ENCODE peak calls at places on chromosomes 4 and X, in five cellular contexts. A is PC-3, W is HCT116, G is neural progenitor cell, P is MM.1S. N is an unnamed sample.
A peak's percentile ranks its signal among the peaks of the same experiment; 100 is the strongest.

GRCh38 chr4:176443117-176443516 is 123.4 kb downstream of the SPCS3 start:
- DNase-seq in P (no peak), G (no peak), A (peak; percentile 89), W (peak; percentile 56), N (peak; percentile 92)

GRCh38 chrX:122092978-122093377 is 1045.6 kb downstream of the GLUD2 start:
- DNase-seq in G (no peak), A (no peak), P (no peak), W (no peak), N (no peak)

GRCh38 chrX:24842486-24842885 is 148.8 kb downstream of the POLA1 start:
- DNase-seq in G (no peak), P (no peak), W (no peak), A (no peak), N (no peak)

GRCh38 chrX:47815901-47816845 is 20.5 kb upstream of the ZNF81 start:
- DNase-seq in P (no peak), A (no peak), W (no peak), G (no peak), N (peak; percentile 4)

GRCh38 chr4:38015886-38016515 is 55.8 kb downstream of the PTTG2 start:
- DNase-seq in A (no peak), P (no peak), W (no peak), G (no peak), N (no peak)

GRCh38 chr4:89410687-89411086 is 103.1 kb upstream of the GPRIN3 start:
- DNase-seq in A (no peak), W (no peak), P (no peak), G (peak; percentile 25), N (peak; percentile 77)

GRCh38 chr4:98113005-98113404 is 30.3 kb downstream of the STPG2 start:
- DNase-seq in G (peak; percentile 69), W (peak; percentile 6), A (peak; percentile 51), P (peak; percentile 14), N (peak; percentile 48)

GRCh38 chrX:150202641-150203248 is 160.4 kb upstream of the MAMLD1 start:
- DNase-seq in W (no peak), P (no peak), G (no peak), A (no peak), N (peak; percentile 80)

GRCh38 chrX:2449135-2449886 is 51.5 kb downstream of the DHRSX start:
- DNase-seq in W (no peak), A (no peak), P (no peak), G (no peak), N (no peak)

GRCh38 chr4:124144302-124144701 is 568.2 kb downstream of the ANKRD50 start:
- DNase-seq in G (no peak), P (no peak), A (no peak), W (no peak), N (peak; percentile 7)

GRCh38 chrX:9701790-9702189 is 63.9 kb downstream of the GPR143 start:
- DNase-seq in G (no peak), P (no peak), A (no peak), W (no peak), N (no peak)

GRCh38 chr4:21512351-21512750 is 436.2 kb downstream of the KCNIP4 start:
- DNase-seq in A (peak; percentile 50), G (peak; percentile 64), P (peak; percentile 56), W (peak; percentile 4), N (peak; percentile 72)

GRCh38 chr4:1049591-1049905 is 38.1 kb downstream of the FGFRL1 start:
- DNase-seq in A (no peak), P (no peak), W (no peak), G (peak; percentile 5), N (no peak)

GRCh38 chrX:5380426-5380825 is 848.2 kb downstream of the NLGN4X start:
- DNase-seq in A (no peak), W (no peak), P (no peak), G (no peak), N (no peak)

GRCh38 chr4:90220453-90220852 is 93.3 kb downstream of the CCSER1 start:
- DNase-seq in G (no peak), W (no peak), A (no peak), P (no peak), N (no peak)

GRCh38 chrX:100994352-100995281 is 25.1 kb downstream of the ARL13A start:
- DNase-seq in P (no peak), A (peak; percentile 76), G (no peak), W (peak; percentile 47), N (peak; percentile 43)

GRCh38 chr4:2413821-2414610 is 4.4 kb downstream of the ZFYVE28 start:
- DNase-seq in P (peak; percentile 56), A (peak; percentile 24), W (no peak), G (peak; percentile 5), N (peak; percentile 22)

GRCh38 chr4:65645185-65645584 is 25.1 kb downstream of the EPHA5 start:
- DNase-seq in W (no peak), G (no peak), P (no peak), A (no peak), N (no peak)

DNA sequence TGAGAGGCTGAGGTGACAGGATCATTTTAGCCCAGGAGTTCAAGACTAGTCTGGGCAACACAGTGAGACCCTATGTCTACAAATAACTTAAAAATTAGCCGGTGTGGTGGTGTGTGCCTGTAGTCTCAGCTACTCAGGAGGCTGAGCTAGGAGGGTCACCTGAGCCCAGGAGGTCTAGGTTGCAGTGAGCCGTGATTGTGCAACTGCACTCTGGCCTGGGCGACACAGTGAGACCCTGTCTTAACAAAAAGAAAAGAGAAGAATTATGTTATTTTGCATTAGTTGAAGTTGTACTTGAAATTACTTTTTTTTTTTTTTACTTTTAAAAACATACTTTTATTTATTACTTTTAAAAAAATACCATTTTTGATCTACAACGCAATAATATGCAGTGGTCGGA is 21.8 kb upstream of the TADA2B start:
- DNase-seq in G (no peak), A (no peak), P (no peak), W (no peak), N (no peak)
- H3K36me3 ChIP-seq in G (no peaks in the 10 kb centered on the region), A (peaks cover 3% of the 10 kb centered on the region), P (peaks cover 7% of the 10 kb centered on the region), W (peaks cover 5% of the 10 kb centered on the region), N (peaks cover 3% of the 10 kb centered on the region)

GRCh38 chr4:159105761-159106243 is 2.9 kb downstream of the RAPGEF2 start:
- DNase-seq in A (peak; percentile 63), P (no peak), W (no peak), G (peak; percentile 6), N (peak; percentile 67)
- H3K9ac ChIP-seq in A (peak overlapping the region; percentile 30), P (no peak overlapping the region), W (no peak overlapping the region), G (no peak overlapping the region), N (peak overlapping the region; percentile 95)

GRCh38 chrX:41145920-41146608 is 60.8 kb downstream of the USP9X start:
- DNase-seq in W (peak; percentile 19), G (no peak), A (peak; percentile 77), P (no peak), N (peak; percentile 86)

GRCh38 chrX:41137589-41137988 is 52.3 kb downstream of the USP9X start:
- DNase-seq in P (peak; percentile 15), W (no peak), A (peak; percentile 27), G (no peak), N (peak; percentile 36)

GRCh38 chrX:41144873-41145272 is 59.6 kb downstream of the USP9X start:
- DNase-seq in G (no peak), W (no peak), A (no peak), P (no peak), N (no peak)

GRCh38 chrX:41142130-41142529 is 56.9 kb downstream of the USP9X start:
- DNase-seq in W (no peak), G (no peak), P (no peak), A (no peak), N (no peak)
- TF ChIP-seq EZH2phosphoT487 in W (no peak), G (no peak), P (no peak), A (no peak), N (no peak)

GRCh38 chr4:184645904-184646610 is 3.2 kb downstream of the CASP3 start:
- DNase-seq in P (peak; percentile 66), W (no peak), A (no peak), G (no peak), N (no peak)

GRCh38 chr4:184641022-184641421 is 8.2 kb downstream of the CASP3 start:
- DNase-seq in A (no peak), G (no peak), W (no peak), P (peak; percentile 27), N (no peak)

GRCh38 chr4:184644553-184645307 is 4.5 kb downstream of the CASP3 start:
- DNase-seq in W (no peak), G (no peak), P (no peak), A (no peak), N (peak; percentile 53)

GRCh38 chr4:184647391-184648101 is 1.7 kb downstream of the CASP3 start:
- DNase-seq in G (no peak), A (peak; percentile 35), W (no peak), P (peak; percentile 12), N (peak; percentile 64)

GRCh38 chr4:184643726-184644125 is 5.5 kb downstream of the CASP3 start:
- DNase-seq in G (no peak), W (no peak), A (no peak), P (no peak), N (no peak)
- H3K36me3 ChIP-seq in G (no peaks in the 10 kb centered on the region), W (no peaks in the 10 kb centered on the region), A (no peaks in the 10 kb centered on the region), P (peaks cover 15% of the 10 kb centered on the region), N (peaks cover 8% of the 10 kb centered on the region)

GRCh38 chr4:184453402-184454160 is 20.8 kb downstream of the IRF2 start:
- DNase-seq in G (peak; percentile 29), W (no peak), P (peak; percentile 87), A (peak; percentile 42), N (peak; percentile 91)
- H3K9ac ChIP-seq in G (no peak overlapping the region), W (no peak overlapping the region), P (peak overlapping the region; percentile 69), A (no peak overlapping the region), N (peak overlapping the region; percentile 60)

DNA sequence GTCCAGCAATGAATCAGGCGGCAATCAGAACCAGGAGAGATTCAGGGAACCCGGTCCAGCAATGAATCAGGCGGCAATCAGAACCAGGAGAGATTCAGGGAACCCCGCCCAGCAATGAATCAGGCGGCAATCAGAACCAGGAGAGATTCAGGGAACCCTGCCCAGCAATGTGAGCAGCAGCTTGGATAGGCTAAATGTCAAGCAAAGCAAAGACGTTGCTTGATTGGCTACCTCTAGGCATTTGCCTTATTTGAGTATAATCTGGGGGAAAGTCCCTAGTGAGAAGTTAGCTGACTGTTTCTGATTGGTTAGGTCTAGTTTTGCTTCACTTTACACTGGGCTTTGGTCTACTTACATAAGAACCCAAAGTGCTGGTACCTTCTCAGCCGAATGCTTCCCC is 1212.2 kb upstream of the TENM3 start:
- DNase-seq in G (no peak), P (no peak), W (no peak), A (peak; percentile 34), N (peak; percentile 77)
- TF ChIP-seq EZH2phosphoT487 in G (no peak), P (no peak), W (no peak), A (no peak), N (no peak)